ENCODE peak calls at places on chromosomes 7 and 10, in seven cellular contexts. F, A, Q, X, H, I and E are unnamed samples.

GRCh38 chr10:28331821-28332220 is 29.0 kb upstream of the MPP7 start:
- DNase-seq in F (no peak), A (no peak), Q (no peak), X (peak; percentile 88), H (no peak), I (no peak), E (peak; percentile 81)

GRCh38 chr7:47389171-47389922 is 192.6 kb downstream of the TNS3 start:
- DNase-seq in F (no peak), A (no peak), Q (no peak), X (no peak), H (no peak), I (no peak), E (no peak)

GRCh38 chr10:72709041-72709440 is 17.1 kb downstream of the MCU start:
- DNase-seq in F (no peak), A (no peak), Q (no peak), X (no peak), H (no peak), I (no peak), E (no peak)

GRCh38 chr10:6274040-6274439 is 71.3 kb downstream of the PFKFB3 start:
- DNase-seq in F (no peak), A (no peak), Q (no peak), X (no peak), H (no peak), I (no peak), E (peak; percentile 28)

GRCh38 chr7:24665564-24666294 is 91.5 kb downstream of the GSDME start:
- DNase-seq in F (no peak), A (peak; percentile 13), Q (no peak), X (no peak), H (peak; percentile 17), I (peak; percentile 14), E (peak; percentile 48)

GRCh38 chr10:7302393-7303054 is 108.3 kb downstream of the SFMBT2 start:
- DNase-seq in F (no peak), A (no peak), Q (no peak), X (peak; percentile 7), H (no peak), I (no peak), E (no peak)

GRCh38 chr10:29753283-29753682 is 118.5 kb upstream of the SVIL start:
- DNase-seq in F (no peak), A (no peak), Q (no peak), X (no peak), H (no peak), I (no peak), E (no peak)

GRCh38 chr7:21986101-21986500 is 40.4 kb upstream of the CDCA7L start:
- DNase-seq in F (no peak), A (no peak), Q (no peak), X (no peak), H (no peak), I (no peak), E (no peak)

GRCh38 chr7:37493810-37494209 is 45.1 kb upstream of the ELMO1 start:
- DNase-seq in F (no peak), A (no peak), Q (no peak), X (no peak), H (no peak), I (no peak), E (no peak)

GRCh38 chr10:83917519-83918506 is 221.5 kb upstream of the GHITM start:
- DNase-seq in F (no peak), A (no peak), Q (no peak), X (no peak), H (no peak), I (no peak), E (peak; percentile 10)

GRCh38 chr7:12322287-12322902 is 81.3 kb downstream of the VWDE start:
- DNase-seq in F (no peak), A (no peak), Q (no peak), X (no peak), H (no peak), I (no peak), E (peak; percentile 38)